ENCODE peak calls at places on chromosomes 13 and 19, in four cellular contexts. A is AG09319, D is T-cell, Z is left lobe of liver. Q is an unnamed sample.

GRCh38 chr13:65932587-65933239 is 1297.4 kb downstream of the PCDH9 start:
- DNase-seq in A (no peak), D (no peak), Z (no peak), Q (peak; percentile 51)

GRCh38 chr13:26949701-26950345 is 189.2 kb upstream of the GPR12 start:
- DNase-seq in A (no peak), D (no peak), Z (no peak), Q (no peak)

GRCh38 chr13:41056194-41056593 is 5.1 kb upstream of the WBP4 start:
- DNase-seq in A (no peak), D (no peak), Z (no peak), Q (no peak)

GRCh38 chr13:98488736-98489135 is 88.2 kb downstream of the STK24 start:
- DNase-seq in A (no peak), D (no peak), Z (no peak), Q (no peak)

GRCh38 chr19:7224205-7224833 is 69.9 kb downstream of the INSR start:
- DNase-seq in A (no peak), D (no peak), Z (peak; percentile 87), Q (no peak)

GRCh38 chr19:9995999-9996398 is 14.3 kb downstream of the COL5A3 start:
- DNase-seq in A (no peak), D (no peak), Z (no peak), Q (no peak)

GRCh38 chr19:19064811-19065745 is 1.3 kb downstream of the SLC25A42 start:
- DNase-seq in A (no peak), D (no peak), Z (no peak), Q (no peak)

GRCh38 chr19:16542894-16543498 is 759 bp upstream of the CHERP start:
- DNase-seq in A (no peak), D (no peak), Z (no peak), Q (no peak)

GRCh38 chr19:14495678-14496028 is 274 bp downstream of the GIPC1 start:
- DNase-seq in A (no peak), D (no peak), Z (no peak), Q (no peak)

GRCh38 chr13:105466376-105466775 is 1069.1 kb downstream of the EFNB2 start:
- DNase-seq in A (no peak), D (no peak), Z (no peak), Q (no peak)

GRCh38 chr19:2250765-2251576 is 1.8 kb downstream of the AMH start:
- DNase-seq in A (no peak), D (no peak), Z (no peak), Q (no peak)

GRCh38 chr19:34519602-34520001 is 38.0 kb downstream of the WTIP start:
- DNase-seq in A (no peak), D (no peak), Z (no peak), Q (no peak)

GRCh38 chr13:105370011-105370645 is 1165.3 kb downstream of the EFNB2 start:
- DNase-seq in A (no peak), D (no peak), Z (no peak), Q (peak; percentile 8)

GRCh38 chr13:23570099-23570926 is at the start of gene TNFRSF19:
- DNase-seq in A (no peak), D (no peak), Z (no peak), Q (no peak)

GRCh38 chr19:40465025-40465780 is at the start of gene BLVRB:
- DNase-seq in A (peak; percentile 42), D (peak; percentile 16), Z (no peak), Q (peak; percentile 88)

GRCh38 chr13:107842562-107843180 is 372.7 kb downstream of the LIG4 start:
- DNase-seq in A (no peak), D (no peak), Z (no peak), Q (peak; percentile 39)

GRCh38 chr13:43433691-43434121 is 353.1 kb downstream of the ENOX1 start:
- DNase-seq in A (no peak), D (no peak), Z (no peak), Q (peak; percentile 12)

GRCh38 chr13:93715866-93716265 is 489.3 kb downstream of the GPC6 start:
- DNase-seq in A (no peak), D (no peak), Z (no peak), Q (peak; percentile 44)

GRCh38 chr19:41993612-41994483 is at the start of gene ATP1A3:
- DNase-seq in A (no peak), D (peak; percentile 45), Z (no peak), Q (no peak)

GRCh38 chr19:55118401-55118991 is 1.1 kb upstream of the PPP1R12C start:
- DNase-seq in A (no peak), D (no peak), Z (peak; percentile 82), Q (no peak)

GRCh38 chr19:34041922-34042521 is 130.3 kb upstream of the LSM14A start:
- DNase-seq in A (no peak), D (peak; percentile 67), Z (peak; percentile 70), Q (peak; percentile 68)

GRCh38 chr19:37007587-37008220 is 70.5 kb upstream of the ZNF420 start:
- DNase-seq in A (peak; percentile 36), D (peak; percentile 1), Z (peak; percentile 51), Q (no peak)

GRCh38 chr19:2278504-2279158 is 3.3 kb downstream of the PEAK3 start:
- DNase-seq in A (no peak), D (no peak), Z (no peak), Q (no peak)

GRCh38 chr13:109198585-109198984 is 569.2 kb downstream of the MYO16 start:
- DNase-seq in A (no peak), D (no peak), Z (no peak), Q (peak; percentile 54)

GRCh38 chr13:97224544-97225324 is 2.6 kb downstream of the MBNL2 start:
- DNase-seq in A (no peak), D (peak; percentile 32), Z (peak; percentile 85), Q (peak; percentile 38)

GRCh38 chr13:99970761-99971575 is 599 bp downstream of the ZIC5 start:
- DNase-seq in A (no peak), D (no peak), Z (no peak), Q (no peak)

GRCh38 chr13:50375792-50376191 is 360.5 kb downstream of the KCNRG start:
- DNase-seq in A (peak; percentile 36), D (no peak), Z (no peak), Q (peak; percentile 20)

GRCh38 chr13:35598790-35599369 is 122.4 kb upstream of the MAB21L1 start:
- DNase-seq in A (no peak), D (no peak), Z (no peak), Q (no peak)

GRCh38 chr19:32886241-32886640 is 16.7 kb upstream of the SLC7A9 start:
- DNase-seq in A (no peak), D (no peak), Z (peak; percentile 28), Q (no peak)

GRCh38 chr13:97196340-97196739 is 25.8 kb upstream of the MBNL2 start:
- DNase-seq in A (no peak), D (no peak), Z (no peak), Q (no peak)

GRCh38 chr19:49224856-49225255 is 67.3 kb downstream of the TRPM4 start:
- DNase-seq in A (no peak), D (no peak), Z (peak; percentile 55), Q (peak; percentile 77)